ENCODE peak calls at places on chromosome 17, in five cellular contexts. One of them, this sample, is unnamed.

GRCh38 chr17:7440113-7440822 is 956 bp downstream of the FGF11 start:
- DNase-seq in heart right ventricle: peak; percentile 67
- DNase-seq in esophagus squamous epithelium: no peak
- DNase-seq in Panc1: no peak
- DNase-seq in fibroblast of lung: peak; percentile 14
- DNase-seq in this sample: peak; percentile 63

GRCh38 chr17:64707077-64707591 is 45.0 kb upstream of the SMURF2 start:
- DNase-seq in heart right ventricle: peak; percentile 84
- DNase-seq in esophagus squamous epithelium: peak; percentile 14
- DNase-seq in Panc1: peak; percentile 92
- DNase-seq in fibroblast of lung: peak; percentile 97
- DNase-seq in this sample: peak; percentile 93

GRCh38 chr17:41625602-41626001 is 1.2 kb upstream of the KRT17 start:
- DNase-seq in heart right ventricle: peak; percentile 37
- DNase-seq in esophagus squamous epithelium: no peak
- DNase-seq in Panc1: no peak
- DNase-seq in fibroblast of lung: no peak
- DNase-seq in this sample: no peak

GRCh38 chr17:42179911-42180410 is 981 bp downstream of the KCNH4 start:
- DNase-seq in heart right ventricle: peak; percentile 31
- DNase-seq in fibroblast of lung: peak; percentile 28
- DNase-seq in esophagus squamous epithelium: no peak
- DNase-seq in Panc1: no peak
- DNase-seq in this sample: no peak

GRCh38 chr17:11668633-11669032 is 70.4 kb downstream of the DNAH9 start:
- DNase-seq in esophagus squamous epithelium: no peak
- DNase-seq in Panc1: no peak
- DNase-seq in heart right ventricle: no peak
- DNase-seq in fibroblast of lung: no peak
- DNase-seq in this sample: no peak

GRCh38 chr17:13485327-13485726 is 116.4 kb downstream of the HS3ST3A1 start:
- DNase-seq in esophagus squamous epithelium: no peak
- DNase-seq in fibroblast of lung: no peak
- DNase-seq in heart right ventricle: no peak
- DNase-seq in Panc1: no peak
- DNase-seq in this sample: no peak

GRCh38 chr17:45895304-45895968 is 1.1 kb downstream of the MAPT start:
- DNase-seq in esophagus squamous epithelium: no peak
- DNase-seq in fibroblast of lung: peak; percentile 6
- DNase-seq in heart right ventricle: no peak
- DNase-seq in Panc1: no peak
- DNase-seq in this sample: peak; percentile 84

GRCh38 chr17:17121162-17121561 is 78.9 kb downstream of the MPRIP start:
- DNase-seq in esophagus squamous epithelium: no peak
- DNase-seq in Panc1: no peak
- DNase-seq in heart right ventricle: no peak
- DNase-seq in fibroblast of lung: no peak
- DNase-seq in this sample: no peak

GRCh38 chr17:61757168-61757567 is 106.2 kb downstream of the BRIP1 start:
- DNase-seq in Panc1: no peak
- DNase-seq in heart right ventricle: no peak
- DNase-seq in esophagus squamous epithelium: no peak
- DNase-seq in fibroblast of lung: no peak
- DNase-seq in this sample: no peak

GRCh38 chr17:1577186-1577585 is 14.6 kb upstream of the PITPNA start:
- DNase-seq in heart right ventricle: peak; percentile 86
- DNase-seq in Panc1: no peak
- DNase-seq in esophagus squamous epithelium: no peak
- DNase-seq in fibroblast of lung: peak; percentile 94
- DNase-seq in this sample: peak; percentile 97

GRCh38 chr17:44900894-44901293 is 1.6 kb upstream of the EFTUD2 start:
- DNase-seq in heart right ventricle: no peak
- DNase-seq in Panc1: no peak
- DNase-seq in fibroblast of lung: peak; percentile 90
- DNase-seq in esophagus squamous epithelium: no peak
- DNase-seq in this sample: no peak

GRCh38 chr17:416293-417206 is 63.9 kb upstream of the RPH3AL start:
- DNase-seq in heart right ventricle: no peak
- DNase-seq in Panc1: no peak
- DNase-seq in fibroblast of lung: no peak
- DNase-seq in esophagus squamous epithelium: no peak
- DNase-seq in this sample: no peak

GRCh38 chr17:46046957-46047356 is 47.9 kb downstream of the STH start:
- DNase-seq in heart right ventricle: no peak
- DNase-seq in esophagus squamous epithelium: no peak
- DNase-seq in Panc1: no peak
- DNase-seq in fibroblast of lung: peak; percentile 22
- DNase-seq in this sample: no peak

GRCh38 chr17:5837055-5837491 is 233.1 kb upstream of the WSCD1 start:
- DNase-seq in esophagus squamous epithelium: no peak
- DNase-seq in heart right ventricle: no peak
- DNase-seq in Panc1: peak; percentile 94
- DNase-seq in fibroblast of lung: no peak
- DNase-seq in this sample: no peak

GRCh38 chr17:60874772-60875171 is 197.1 kb downstream of the BCAS3 start:
- DNase-seq in Panc1: no peak
- DNase-seq in fibroblast of lung: no peak
- DNase-seq in heart right ventricle: no peak
- DNase-seq in esophagus squamous epithelium: no peak
- DNase-seq in this sample: no peak

GRCh38 chr17:62705116-62705515 is 77.6 kb downstream of the MRC2 start:
- DNase-seq in esophagus squamous epithelium: no peak
- DNase-seq in Panc1: no peak
- DNase-seq in heart right ventricle: no peak
- DNase-seq in fibroblast of lung: no peak
- DNase-seq in this sample: no peak

GRCh38 chr17:50534222-50534978 is 1.9 kb downstream of the EPN3 start:
- DNase-seq in Panc1: no peak
- DNase-seq in fibroblast of lung: no peak
- DNase-seq in heart right ventricle: no peak
- DNase-seq in esophagus squamous epithelium: no peak
- DNase-seq in this sample: peak; percentile 74

GRCh38 chr17:58338907-58339774 is 10.5 kb upstream of the TSPOAP1 start:
- DNase-seq in fibroblast of lung: peak; percentile 70
- DNase-seq in Panc1: no peak
- DNase-seq in esophagus squamous epithelium: no peak
- DNase-seq in heart right ventricle: no peak
- DNase-seq in this sample: peak; percentile 74

GRCh38 chr17:40150215-40150614 is 9.9 kb downstream of the CASC3 start:
- DNase-seq in esophagus squamous epithelium: no peak
- DNase-seq in heart right ventricle: no peak
- DNase-seq in Panc1: no peak
- DNase-seq in fibroblast of lung: no peak
- DNase-seq in this sample: no peak

GRCh38 chr17:50139950-50140885 is 10.3 kb upstream of the SAMD14 start:
- DNase-seq in esophagus squamous epithelium: no peak
- DNase-seq in heart right ventricle: peak; percentile 81
- DNase-seq in Panc1: no peak
- DNase-seq in fibroblast of lung: peak; percentile 77
- DNase-seq in this sample: peak; percentile 87

GRCh38 chr17:43877451-43878155 is 29.7 kb downstream of the MPP2 start:
- DNase-seq in fibroblast of lung: no peak
- DNase-seq in Panc1: no peak
- DNase-seq in esophagus squamous epithelium: no peak
- DNase-seq in heart right ventricle: no peak
- DNase-seq in this sample: no peak

GRCh38 chr17:71926746-71927398 is 193.9 kb upstream of the SOX9 start:
- DNase-seq in esophagus squamous epithelium: no peak
- DNase-seq in Panc1: no peak
- DNase-seq in fibroblast of lung: peak; percentile 58
- DNase-seq in heart right ventricle: no peak
- DNase-seq in this sample: no peak

GRCh38 chr17:62628845-62629555 is 1.5 kb downstream of the MRC2 start:
- DNase-seq in fibroblast of lung: peak; percentile 57
- DNase-seq in heart right ventricle: peak; percentile 37
- DNase-seq in esophagus squamous epithelium: no peak
- DNase-seq in Panc1: no peak
- DNase-seq in this sample: no peak

GRCh38 chr17:57861737-57862409 is 12.0 kb upstream of the MRPS23 start:
- DNase-seq in Panc1: no peak
- DNase-seq in fibroblast of lung: peak; percentile 56
- DNase-seq in heart right ventricle: peak; percentile 74
- DNase-seq in esophagus squamous epithelium: no peak
- DNase-seq in this sample: peak; percentile 91

GRCh38 chr17:72136692-72137550 is 16.1 kb downstream of the SOX9 start:
- DNase-seq in Panc1: no peak
- DNase-seq in esophagus squamous epithelium: no peak
- DNase-seq in heart right ventricle: no peak
- DNase-seq in fibroblast of lung: peak; percentile 79
- DNase-seq in this sample: no peak

GRCh38 chr17:29726721-29727252 is 104.1 kb upstream of the CORO6 start:
- DNase-seq in heart right ventricle: no peak
- DNase-seq in esophagus squamous epithelium: no peak
- DNase-seq in fibroblast of lung: no peak
- DNase-seq in Panc1: no peak
- DNase-seq in this sample: no peak

GRCh38 chr17:81021531-81022370 is 13.2 kb upstream of the BAIAP2 start:
- DNase-seq in heart right ventricle: no peak
- DNase-seq in esophagus squamous epithelium: no peak
- DNase-seq in Panc1: no peak
- DNase-seq in fibroblast of lung: no peak
- DNase-seq in this sample: no peak

GRCh38 chr17:30780343-30780742 is 44.1 kb downstream of the CRLF3 start:
- DNase-seq in esophagus squamous epithelium: no peak
- DNase-seq in heart right ventricle: no peak
- DNase-seq in Panc1: no peak
- DNase-seq in fibroblast of lung: no peak
- DNase-seq in this sample: no peak

GRCh38 chr17:17159571-17159970 is 46.6 kb downstream of the PLD6 start:
- DNase-seq in heart right ventricle: no peak
- DNase-seq in fibroblast of lung: no peak
- DNase-seq in esophagus squamous epithelium: no peak
- DNase-seq in Panc1: no peak
- DNase-seq in this sample: no peak

GRCh38 chr17:6491071-6491700 is 46.9 kb downstream of the PIMREG start:
- DNase-seq in Panc1: no peak
- DNase-seq in esophagus squamous epithelium: no peak
- DNase-seq in heart right ventricle: no peak
- DNase-seq in fibroblast of lung: no peak
- DNase-seq in this sample: no peak

GRCh38 chr17:48997103-48997826 is at the start of gene IGF2BP1:
- DNase-seq in fibroblast of lung: peak; percentile 78
- DNase-seq in esophagus squamous epithelium: no peak
- DNase-seq in Panc1: no peak
- DNase-seq in heart right ventricle: no peak
- DNase-seq in this sample: peak; percentile 85

GRCh38 chr17:2964028-2964356 is 99.4 kb downstream of the OR1D5 start:
- DNase-seq in heart right ventricle: no peak
- DNase-seq in esophagus squamous epithelium: no peak
- DNase-seq in fibroblast of lung: no peak
- DNase-seq in Panc1: no peak
- DNase-seq in this sample: no peak

GRCh38 chr17:64056269-64057005 is 36.0 kb upstream of the ICAM2 start:
- DNase-seq in Panc1: no peak
- DNase-seq in heart right ventricle: no peak
- DNase-seq in fibroblast of lung: no peak
- DNase-seq in esophagus squamous epithelium: no peak
- DNase-seq in this sample: no peak

GRCh38 chr17:335691-336090 is 16.9 kb downstream of the RPH3AL start:
- DNase-seq in esophagus squamous epithelium: no peak
- DNase-seq in Panc1: no peak
- DNase-seq in fibroblast of lung: no peak
- DNase-seq in heart right ventricle: no peak
- DNase-seq in this sample: no peak

GRCh38 chr17:28078443-28079229 is 36.2 kb downstream of the NLK start:
- DNase-seq in heart right ventricle: no peak
- DNase-seq in Panc1: no peak
- DNase-seq in fibroblast of lung: no peak
- DNase-seq in esophagus squamous epithelium: no peak
- DNase-seq in this sample: no peak

GRCh38 chr17:82160081-82160480 is 52.6 kb downstream of the CCDC57 start:
- DNase-seq in Panc1: no peak
- DNase-seq in esophagus squamous epithelium: no peak
- DNase-seq in fibroblast of lung: no peak
- DNase-seq in heart right ventricle: no peak
- DNase-seq in this sample: no peak
- H3K27ac ChIP-seq in Panc1: no peak overlapping the region
- H3K27ac ChIP-seq in esophagus squamous epithelium: peak overlapping the region; percentile 44
- H3K27ac ChIP-seq in fibroblast of lung: no peak overlapping the region
- H3K27ac ChIP-seq in heart right ventricle: no peak overlapping the region
- H3K27ac ChIP-seq in this sample: no peak overlapping the region

DNA sequence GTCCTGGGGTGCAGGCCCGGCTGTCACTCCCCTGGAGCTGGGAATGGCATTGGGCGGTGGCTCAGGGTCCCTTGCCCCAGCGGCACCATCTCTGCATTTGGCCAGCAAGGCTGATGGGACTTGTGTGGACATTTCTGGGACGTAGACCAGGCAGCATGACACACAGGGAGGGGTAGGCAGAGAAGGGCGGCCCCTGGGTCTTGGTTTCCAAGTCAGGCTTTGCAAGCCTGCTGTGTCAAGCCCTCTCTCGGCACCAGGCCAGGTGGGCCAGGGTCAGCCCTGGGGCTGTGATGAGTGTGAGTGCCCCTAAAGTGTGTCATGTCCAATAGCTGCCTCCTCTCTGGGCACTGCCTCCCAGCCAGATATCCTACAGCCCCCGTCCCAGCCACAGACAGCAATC is 335.2 kb downstream of the SEC14L1 start:
- DNase-seq in esophagus squamous epithelium: no peak
- DNase-seq in fibroblast of lung: no peak
- DNase-seq in heart right ventricle: peak; percentile 20
- DNase-seq in Panc1: no peak
- DNase-seq in this sample: no peak
- H3K27ac ChIP-seq in esophagus squamous epithelium: peak overlapping the region; percentile 91
- H3K27ac ChIP-seq in fibroblast of lung: peak overlapping the region; percentile 85
- H3K27ac ChIP-seq in heart right ventricle: peak overlapping the region; percentile 54
- H3K27ac ChIP-seq in Panc1: peak overlapping the region; percentile 15
- H3K27ac ChIP-seq in this sample: no peak overlapping the region

GRCh38 chr17:38809828-38810227 is 10.5 kb upstream of the PIP4K2B start:
- DNase-seq in esophagus squamous epithelium: no peak
- DNase-seq in Panc1: no peak
- DNase-seq in fibroblast of lung: no peak
- DNase-seq in heart right ventricle: no peak
- DNase-seq in this sample: no peak

DNA sequence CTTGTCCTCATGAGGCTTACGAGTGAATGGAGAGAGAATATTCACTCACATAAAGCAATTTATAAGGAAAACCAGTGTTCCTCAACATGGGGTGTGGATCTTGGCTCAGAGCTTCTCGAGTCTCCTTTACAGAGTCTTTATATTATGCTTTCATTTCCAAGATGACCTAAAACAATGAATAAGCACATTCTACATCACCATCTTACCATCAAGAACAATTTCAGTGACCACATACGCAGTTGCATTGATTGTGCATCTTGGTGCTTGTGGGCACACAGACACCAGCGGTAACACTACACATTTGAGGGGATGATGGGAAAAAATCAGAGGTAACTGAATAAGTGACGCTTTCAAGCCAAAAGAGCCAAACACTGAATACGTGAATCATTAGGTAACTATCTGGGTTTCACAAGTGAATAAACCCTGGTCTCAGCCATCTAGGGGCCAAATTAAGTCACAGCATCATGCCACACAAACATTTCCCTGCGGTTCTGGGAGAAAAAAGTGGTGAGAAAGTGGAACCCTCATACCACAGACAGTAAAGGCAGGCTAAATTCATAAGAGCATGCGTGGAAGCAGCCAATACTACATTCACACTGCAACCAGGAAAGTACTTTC is 9.4 kb downstream of the CWC25 start:
- DNase-seq in Panc1: no peak
- DNase-seq in heart right ventricle: no peak
- DNase-seq in fibroblast of lung: peak; percentile 22
- DNase-seq in esophagus squamous epithelium: no peak
- DNase-seq in this sample: no peak
- H3K27ac ChIP-seq in Panc1: no peak overlapping the region
- H3K27ac ChIP-seq in heart right ventricle: no peak overlapping the region
- H3K27ac ChIP-seq in fibroblast of lung: peak overlapping the region; percentile 42
- H3K27ac ChIP-seq in esophagus squamous epithelium: no peak overlapping the region
- H3K27ac ChIP-seq in this sample: no peak overlapping the region

GRCh38 chr17:79749156-79749815 is 18.5 kb downstream of the ENPP7 start:
- DNase-seq in fibroblast of lung: peak; percentile 67
- DNase-seq in esophagus squamous epithelium: no peak
- DNase-seq in Panc1: no peak
- DNase-seq in heart right ventricle: no peak
- DNase-seq in this sample: no peak
- H3K27ac ChIP-seq in fibroblast of lung: no peak overlapping the region
- H3K27ac ChIP-seq in esophagus squamous epithelium: no peak overlapping the region
- H3K27ac ChIP-seq in Panc1: no peak overlapping the region
- H3K27ac ChIP-seq in heart right ventricle: no peak overlapping the region
- H3K27ac ChIP-seq in this sample: no peak overlapping the region